ENCODE peak calls at places on chromosome 14, in four cellular contexts. Q, B, Z and A are unnamed samples.

GRCh38 chr14:75229576-75229922 is 49.1 kb upstream of the FOS start:
- DNase-seq in Q (no peak), B (no peak), Z (no peak), A (no peak)

GRCh38 chr14:99273025-99273723 is 1.2 kb upstream of the BCL11B start:
- DNase-seq in Q (no peak), B (peak), Z (no peak), A (no peak)

GRCh38 chr14:65320661-65321308 is 91.7 kb upstream of the FUT8 start:
- DNase-seq in Q (no peak), B (no peak), Z (no peak), A (no peak)

GRCh38 chr14:104589338-104590195 is 10.0 kb downstream of the C14orf180 start:
- DNase-seq in Q (no peak), B (no peak), Z (no peak), A (no peak)

GRCh38 chr14:61213116-61213720 is 67.9 kb downstream of the TMEM30B start:
- DNase-seq in Q (no peak), B (no peak), Z (no peak), A (no peak)

GRCh38 chr14:69092840-69093422 is 60.0 kb downstream of the DCAF5 start:
- DNase-seq in Q (no peak), B (no peak), Z (no peak), A (no peak)

GRCh38 chr14:105488781-105489606 is 2.1 kb upstream of the TEDC1 start:
- DNase-seq in Q (no peak), B (no peak), Z (no peak), A (no peak)

GRCh38 chr14:101573289-101573688 is 12.0 kb downstream of the DIO3 start:
- DNase-seq in Q (no peak), B (no peak), Z (no peak), A (no peak)

GRCh38 chr14:91311284-91311662 is 66.8 kb upstream of the GPR68 start:
- DNase-seq in Q (peak), B (no peak), Z (no peak), A (no peak)

GRCh38 chr14:81144811-81145598 is 75.8 kb downstream of the GTF2A1 start:
- DNase-seq in Q (no peak), B (peak), Z (no peak), A (no peak)

GRCh38 chr14:63249112-63249511 is 44.9 kb downstream of the RHOJ start:
- DNase-seq in Q (no peak), B (no peak), Z (no peak), A (no peak)

GRCh38 chr14:103890836-103891666 is 37.2 kb upstream of the TDRD9 start:
- DNase-seq in Q (no peak), B (no peak), Z (no peak), A (no peak)

GRCh38 chr14:51636109-51636508 is 15.6 kb upstream of the FRMD6 start:
- DNase-seq in Q (no peak), B (no peak), Z (no peak), A (no peak)

GRCh38 chr14:20381341-20381740 is 32.0 kb downstream of the TEP1 start:
- DNase-seq in Q (no peak), B (no peak), Z (no peak), A (no peak)

GRCh38 chr14:20302042-20302761 is 3.5 kb downstream of the TTC5 start:
- DNase-seq in Q (no peak), B (no peak), Z (no peak), A (no peak)

GRCh38 chr14:59161571-59162175 is 26.8 kb upstream of the DAAM1 start:
- DNase-seq in Q (peak), B (no peak), Z (no peak), A (no peak)